ENCODE peak calls at places on chromosomes 1 and 21, in eight cellular contexts. S is prostate gland, V is suprapubic skin, D is heart right ventricle, H is IMR-90, T is stomach, N is thoracic aorta, A is BJ. Y is an unnamed sample. For H3K36me3, the result is how much of the 10 kb centered on the place peaks cover.

GRCh38 chr1:52792002-52792401 is 50.6 kb upstream of the ZYG11A start:
- DNase-seq in S (no peak), V (no peak), D (no peak), H (peak), T (no peak), N (no peak), A (no peak), Y (peak)

GRCh38 chr21:38661296-38662223 is 144.2 kb upstream of the ETS2 start:
- DNase-seq in S (peak), V (no peak), D (peak), H (peak), T (no peak), N (no peak), A (no peak), Y (peak)

GRCh38 chr1:18635070-18635577 is 4.5 kb downstream of the PAX7 start:
- DNase-seq in S (no peak), V (no peak), D (no peak), H (no peak), T (no peak), N (no peak), A (no peak), Y (no peak)

GRCh38 chr1:169363046-169363756 is 4.4 kb downstream of the NME7 start:
- DNase-seq in S (no peak), V (no peak), D (no peak), H (peak), T (no peak), N (no peak), A (peak), Y (peak)

GRCh38 chr1:212612251-212612961 is 3.8 kb downstream of the ATF3 start:
- DNase-seq in S (no peak), V (no peak), D (no peak), H (no peak), T (no peak), N (no peak), A (no peak), Y (no peak)

GRCh38 chr21:38323721-38324591 is 67.2 kb downstream of the KCNJ15 start:
- DNase-seq in S (peak), V (no peak), D (no peak), H (peak), T (no peak), N (no peak), A (peak), Y (peak)

GRCh38 chr1:158496379-158496778 is 24.4 kb downstream of the OR10R2 start:
- DNase-seq in S (no peak), V (no peak), D (no peak), H (no peak), T (no peak), N (no peak), A (no peak), Y (no peak)

GRCh38 chr1:153192697-153193096 is 10.5 kb upstream of the LELP1 start:
- DNase-seq in S (no peak), V (no peak), D (no peak), H (no peak), T (peak), N (no peak), A (no peak), Y (no peak)

GRCh38 chr1:84939151-84939550 is 46.1 kb upstream of the LPAR3 start:
- DNase-seq in S (no peak), V (no peak), D (no peak), H (peak), T (no peak), N (no peak), A (no peak), Y (no peak)

GRCh38 chr1:175572932-175573871 is 170.2 kb downstream of the TNR start:
- DNase-seq in S (no peak), V (no peak), D (no peak), H (no peak), T (no peak), N (no peak), A (no peak), Y (no peak)
- TF ChIP-seq CTCF in S (no peak), V (no peak), D (no peak), H (no peak), T (no peak), N (no peak), A (no peak), Y (no peak)

DNA sequence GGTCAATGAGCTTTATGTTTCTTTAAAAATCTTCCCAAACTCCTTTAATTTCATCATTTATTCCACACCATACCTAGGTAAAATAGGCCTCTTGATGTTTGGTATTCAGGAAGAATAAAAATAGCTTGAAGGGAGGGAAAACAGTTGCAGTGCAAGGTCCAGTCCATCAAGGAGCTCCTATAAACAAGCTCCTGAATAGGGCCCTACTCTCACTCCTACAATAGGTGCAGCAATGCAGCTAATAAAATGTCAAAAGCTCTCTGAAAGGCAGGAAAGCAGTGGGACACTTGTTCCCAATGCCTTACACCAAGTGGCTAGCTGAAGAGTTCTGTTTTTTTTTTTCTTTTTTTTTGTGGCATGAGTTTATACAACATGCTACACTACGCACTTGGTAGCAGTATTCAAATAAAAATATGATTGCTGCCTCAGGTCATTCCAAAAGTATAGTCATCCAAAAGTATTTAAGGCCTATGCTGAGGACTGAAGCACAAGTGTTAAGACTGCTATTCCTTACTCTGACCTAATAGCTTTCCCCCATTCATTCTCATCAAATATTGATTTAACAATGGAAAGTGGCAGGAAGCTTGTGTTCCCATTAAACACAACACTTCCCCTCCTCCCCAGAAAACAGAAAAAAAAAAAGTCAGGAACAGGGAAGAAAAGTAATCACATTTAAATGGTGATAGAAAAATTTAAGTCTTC is 9.8 kb downstream of the TEX38 start:
- DNase-seq in S (no peak), V (no peak), D (no peak), H (no peak), T (no peak), N (no peak), A (no peak), Y (no peak)
- H3K36me3 ChIP-seq in S (under half), V (half or more), D (half or more), H (under half), T (half or more), N (half or more), A (under half), Y (under half)

GRCh38 chr1:202007703-202008489 is 2.5 kb upstream of the ELF3 start:
- DNase-seq in S (peak), V (no peak), D (no peak), H (no peak), T (peak), N (no peak), A (no peak), Y (no peak)

GRCh38 chr1:202004711-202005110 is 5.7 kb upstream of the ELF3 start:
- DNase-seq in S (no peak), V (no peak), D (no peak), H (no peak), T (no peak), N (no peak), A (no peak), Y (no peak)

GRCh38 chr1:202002447-202002846 is 7.9 kb upstream of the ELF3 start:
- DNase-seq in S (no peak), V (no peak), D (no peak), H (no peak), T (no peak), N (no peak), A (no peak), Y (no peak)

GRCh38 chr1:202007279-202007678 is 3.1 kb upstream of the ELF3 start:
- DNase-seq in S (no peak), V (no peak), D (no peak), H (no peak), T (peak), N (no peak), A (no peak), Y (no peak)

DNA sequence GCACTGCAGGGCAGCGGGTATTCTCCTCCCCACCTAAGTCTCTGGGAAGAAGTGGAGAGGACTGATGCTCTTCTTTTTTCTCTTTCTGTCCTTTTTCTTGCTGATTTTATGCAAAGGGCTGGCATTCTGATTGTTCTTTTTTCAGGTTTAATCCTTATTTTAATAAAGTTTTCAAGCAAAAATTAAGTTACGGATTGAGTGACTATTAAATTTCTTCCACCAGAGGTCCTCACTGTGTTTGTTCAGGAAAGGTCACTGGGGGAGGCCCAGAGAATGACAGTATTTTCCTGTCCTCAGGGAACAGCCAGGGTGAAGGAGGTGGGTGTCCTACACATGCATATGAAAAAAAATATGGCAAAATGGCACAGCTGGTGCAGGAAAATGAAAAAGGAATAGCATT is 4.4 kb upstream of the ELF3 start:
- DNase-seq in S (no peak), V (no peak), D (no peak), H (no peak), T (no peak), N (no peak), A (no peak), Y (no peak)
- TF ChIP-seq CTCF in S (no peak), V (peak), D (peak), H (peak), T (no peak), N (peak), A (peak), Y (peak)

DNA sequence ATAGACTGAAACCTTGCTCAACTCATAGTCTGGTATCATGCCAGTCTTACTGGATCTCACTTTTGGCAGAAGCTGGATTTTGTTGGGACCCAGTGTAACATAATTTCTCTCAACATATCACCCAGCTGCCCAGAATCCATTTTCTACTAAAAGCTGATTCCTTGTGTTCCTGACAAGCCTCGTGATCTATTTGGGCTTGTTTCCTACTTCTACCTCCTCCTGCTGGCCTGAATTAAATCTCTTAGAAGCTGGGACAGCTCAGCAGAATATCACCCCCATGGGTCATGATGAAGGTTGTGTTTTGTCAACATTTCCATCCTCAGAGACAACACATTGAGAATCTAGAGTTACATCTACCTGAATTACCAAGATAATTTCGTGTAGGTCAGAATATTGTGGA is 7.7 kb downstream of the GOLT1A start:
- DNase-seq in S (no peak), V (peak), D (no peak), H (peak), T (no peak), N (no peak), A (no peak), Y (no peak)
- H3K36me3 ChIP-seq in S (under half), V (under half), D (under half), H (under half), T (under half), N (under half), A (under half), Y (under half)

GRCh38 chr1:178502856-178503255 is 6.1 kb upstream of the CLEC20A start:
- DNase-seq in S (no peak), V (no peak), D (no peak), H (no peak), T (no peak), N (no peak), A (no peak), Y (no peak)

GRCh38 chr1:178500091-178500770 is 3.5 kb upstream of the CLEC20A start:
- DNase-seq in S (no peak), V (no peak), D (no peak), H (no peak), T (no peak), N (no peak), A (no peak), Y (no peak)

GRCh38 chr1:178501705-178502329 is 5.1 kb upstream of the CLEC20A start:
- DNase-seq in S (peak), V (no peak), D (peak), H (peak), T (peak), N (no peak), A (no peak), Y (peak)

GRCh38 chr1:178502330-178502714 is 5.6 kb upstream of the CLEC20A start:
- DNase-seq in S (no peak), V (no peak), D (no peak), H (no peak), T (no peak), N (no peak), A (no peak), Y (no peak)

DNA sequence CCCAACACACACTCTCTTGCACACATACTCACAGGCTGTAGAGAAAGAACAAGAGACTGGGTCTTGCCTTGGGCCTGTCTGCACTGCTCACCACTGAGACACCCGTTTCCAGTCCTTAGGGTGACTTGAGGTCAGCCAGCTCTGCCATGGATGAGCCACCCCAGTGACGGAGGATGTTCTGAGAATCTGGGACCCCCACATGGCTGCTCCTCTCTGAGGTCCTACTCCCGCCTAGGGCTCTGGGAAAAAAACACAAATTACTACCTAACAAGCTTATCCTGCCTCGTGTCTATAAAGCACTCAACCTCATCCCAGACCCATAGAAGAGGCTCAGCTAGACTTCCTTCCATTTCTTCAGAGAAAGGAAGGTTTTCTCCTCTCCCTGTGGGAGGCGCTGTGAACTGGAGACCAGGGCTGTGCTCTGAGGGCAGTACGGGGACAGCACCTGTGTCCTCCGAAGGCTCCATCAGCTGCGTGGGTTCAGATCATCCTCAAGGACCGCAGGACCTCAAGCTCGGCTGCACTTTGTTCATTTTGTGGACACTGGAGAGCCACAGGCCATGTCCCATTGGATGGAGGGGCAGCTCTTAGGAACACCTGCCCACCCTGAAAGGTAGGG is 4.3 kb upstream of the CLEC20A start:
- DNase-seq in S (no peak), V (no peak), D (no peak), H (no peak), T (no peak), N (no peak), A (no peak), Y (no peak)
- TF ChIP-seq CTCF in S (no peak), V (no peak), D (no peak), H (no peak), T (no peak), N (no peak), A (no peak), Y (peak)